ENCODE peak calls at places on chromosomes 11 and 22, in six cellular contexts. L, F, V, E, C and H are unnamed samples.

GRCh38 chr11:126443120-126443519 is 87.6 kb downstream of the ST3GAL4 start:
- DNase-seq in E (no peak), L (no peak), V (no peak), F (no peak), C (no peak), H (no peak)

GRCh38 chr11:87437844-87438223 is 400.1 kb downstream of the TMEM135 start:
- DNase-seq in V (no peak), C (no peak), E (no peak), F (no peak), L (peak; percentile 84), H (peak; percentile 60)

GRCh38 chr11:316031-316701 is 2.3 kb downstream of the IFITM1 start:
- DNase-seq in V (no peak), E (no peak), C (peak; percentile 40), L (no peak), F (peak; percentile 36), H (no peak)

GRCh38 chr11:95322546-95322945 is 91.5 kb upstream of the SESN3 start:
- DNase-seq in E (no peak), F (no peak), L (peak; percentile 25), C (no peak), V (no peak), H (no peak)

GRCh38 chr11:30697032-30697431 is 110.9 kb upstream of the MPPED2 start:
- DNase-seq in E (no peak), L (no peak), C (no peak), V (no peak), F (no peak), H (no peak)

GRCh38 chr11:58958500-58958899 is 19.2 kb downstream of the GLYATL1 start:
- DNase-seq in L (no peak), E (peak; percentile 1), V (no peak), F (peak; percentile 42), C (no peak), H (peak; percentile 63)

GRCh38 chr11:65571940-65572339 is 398 bp upstream of the FAM89B start:
- DNase-seq in C (peak; percentile 73), E (no peak), F (peak; percentile 82), L (peak; percentile 44), V (no peak), H (peak; percentile 91)

GRCh38 chr11:45538363-45538762 is 127.1 kb downstream of the CHST1 start:
- DNase-seq in L (no peak), C (no peak), E (no peak), F (no peak), V (no peak), H (no peak)

GRCh38 chr11:126522606-126523005 is 167.1 kb downstream of the ST3GAL4 start:
- DNase-seq in C (no peak), E (no peak), L (no peak), V (no peak), F (no peak), H (no peak)

GRCh38 chr11:2744166-2744565 is 44.4 kb upstream of the KCNQ1OT1 start:
- DNase-seq in L (no peak), E (no peak), F (no peak), V (no peak), C (no peak), H (no peak)

GRCh38 chr22:45472426-45472825 is 30.3 kb upstream of the FBLN1 start:
- DNase-seq in C (no peak), L (no peak), F (no peak), E (no peak), V (no peak), H (no peak)

GRCh38 chr11:11580012-11580411 is 41.8 kb downstream of the GALNT18 start:
- DNase-seq in F (peak; percentile 5), L (no peak), V (no peak), C (no peak), E (no peak), H (no peak)

GRCh38 chr11:13152264-13152663 is 125.3 kb upstream of the BMAL1 start:
- DNase-seq in V (no peak), C (no peak), F (no peak), L (no peak), E (no peak), H (no peak)

GRCh38 chr11:99671808-99672409 is 651.2 kb downstream of the CNTN5 start:
- DNase-seq in V (no peak), E (no peak), L (no peak), C (no peak), F (no peak), H (no peak)

GRCh38 chr11:2451916-2452694 is 7.3 kb downstream of the KCNQ1 start:
- DNase-seq in E (no peak), V (no peak), L (no peak), F (no peak), C (no peak), H (no peak)

GRCh38 chr22:45863981-45864751 is 112.8 kb downstream of the WNT7B start:
- DNase-seq in F (peak; percentile 74), V (peak; percentile 72), C (peak; percentile 77), L (peak; percentile 63), E (no peak), H (peak; percentile 82)

GRCh38 chr11:29985248-29985647 is 31.6 kb downstream of the KCNA4 start:
- DNase-seq in F (no peak), V (no peak), E (no peak), L (no peak), C (no peak), H (no peak)

GRCh38 chr11:116257092-116257491 is 515.7 kb downstream of the BUD13 start:
- DNase-seq in C (no peak), E (no peak), V (no peak), L (no peak), F (no peak), H (peak; percentile 46)

GRCh38 chr11:74057251-74058151 is 48.6 kb upstream of the UCP3 start:
- DNase-seq in L (peak; percentile 88), V (no peak), C (peak; percentile 91), F (no peak), E (no peak), H (peak; percentile 17)

GRCh38 chr11:108663154-108663877 is 1.6 kb upstream of the DDX10 start:
- DNase-seq in L (no peak), E (no peak), C (no peak), V (no peak), F (no peak), H (no peak)

GRCh38 chr11:70117567-70118194 is 39.6 kb downstream of the ANO1 start:
- DNase-seq in V (no peak), E (no peak), L (no peak), F (no peak), C (no peak), H (no peak)

GRCh38 chr22:37521236-37521739 is 2.1 kb upstream of the CARD10 start:
- DNase-seq in V (no peak), E (no peak), L (no peak), F (no peak), C (no peak), H (no peak)

GRCh38 chr11:71443736-71444410 is 4.3 kb downstream of the DHCR7 start:
- DNase-seq in C (no peak), V (no peak), L (no peak), F (no peak), E (no peak), H (no peak)

GRCh38 chr11:134048028-134048427 is 20.8 kb upstream of the JAM3 start:
- DNase-seq in V (no peak), F (no peak), C (no peak), L (no peak), E (no peak), H (no peak)

GRCh38 chr11:123690490-123690889 is 36.1 kb upstream of the SCN3B start:
- DNase-seq in F (no peak), V (no peak), E (no peak), L (peak; percentile 63), C (no peak), H (peak; percentile 12)

GRCh38 chr11:82929121-82929520 is 27.6 kb downstream of the DDIAS start:
- DNase-seq in V (no peak), L (no peak), F (no peak), C (no peak), E (no peak), H (no peak)

GRCh38 chr11:79436911-79437273 is 3.9 kb downstream of the TENM4 start:
- DNase-seq in L (no peak), V (peak; percentile 2), F (peak; percentile 35), E (no peak), C (no peak), H (no peak)

GRCh38 chr22:30314918-30315317 is 11.8 kb downstream of the TBC1D10A start:
- DNase-seq in E (no peak), V (no peak), F (no peak), L (peak; percentile 67), C (peak; percentile 68), H (peak; percentile 31)

GRCh38 chr22:19464975-19465374 is 14.0 kb downstream of the UFD1 start:
- DNase-seq in V (no peak), L (no peak), E (no peak), C (no peak), F (no peak), H (no peak)

GRCh38 chr11:62544521-62545436 is 1.8 kb downstream of the AHNAK start:
- DNase-seq in C (peak; percentile 40), F (no peak), E (no peak), V (no peak), L (no peak), H (no peak)

GRCh38 chr11:62540804-62541671 is 5.6 kb downstream of the AHNAK start:
- DNase-seq in L (peak; percentile 4), V (no peak), E (no peak), C (peak; percentile 30), F (no peak), H (no peak)

GRCh38 chr11:62543680-62544444 is 2.7 kb downstream of the AHNAK start:
- DNase-seq in E (no peak), V (no peak), L (no peak), C (peak; percentile 23), F (no peak), H (no peak)

GRCh38 chr11:62542111-62542745 is 4.4 kb downstream of the AHNAK start:
- DNase-seq in V (no peak), E (no peak), L (peak; percentile 23), F (no peak), C (no peak), H (no peak)

GRCh38 chr11:62542750-62543567 is 3.6 kb downstream of the AHNAK start:
- DNase-seq in F (peak; percentile 86), C (peak; percentile 77), L (peak; percentile 70), V (peak; percentile 76), E (no peak), H (peak; percentile 88)
- H2BK120ac ChIP-seq in F (no peak overlapping the region), C (no peak overlapping the region), L (peak overlapping the region; percentile 57), V (peak overlapping the region; percentile 2), E (no peak overlapping the region), H (no peak overlapping the region)

GRCh38 chr22:23754980-23755636 is 883 bp upstream of the VPREB3 start:
- DNase-seq in C (no peak), V (no peak), F (no peak), E (no peak), L (no peak), H (no peak)
- H3K4me1 ChIP-seq in C (peaks cover 6% of the 10 kb centered on the region), V (no peaks in the 10 kb centered on the region), F (no peaks in the 10 kb centered on the region), E (peaks cover 6% of the 10 kb centered on the region), L (no peaks in the 10 kb centered on the region), H (no peaks in the 10 kb centered on the region)

GRCh38 chr22:36352775-36353507 is 34.8 kb downstream of the MYH9 start:
- DNase-seq in L (peak; percentile 95), F (no peak), C (no peak), E (no peak), V (no peak), H (no peak)
- H2BK120ac ChIP-seq in L (peak overlapping the region; percentile 56), F (no peak overlapping the region), C (no peak overlapping the region), E (no peak overlapping the region), V (no peak overlapping the region), H (no peak overlapping the region)

DNA sequence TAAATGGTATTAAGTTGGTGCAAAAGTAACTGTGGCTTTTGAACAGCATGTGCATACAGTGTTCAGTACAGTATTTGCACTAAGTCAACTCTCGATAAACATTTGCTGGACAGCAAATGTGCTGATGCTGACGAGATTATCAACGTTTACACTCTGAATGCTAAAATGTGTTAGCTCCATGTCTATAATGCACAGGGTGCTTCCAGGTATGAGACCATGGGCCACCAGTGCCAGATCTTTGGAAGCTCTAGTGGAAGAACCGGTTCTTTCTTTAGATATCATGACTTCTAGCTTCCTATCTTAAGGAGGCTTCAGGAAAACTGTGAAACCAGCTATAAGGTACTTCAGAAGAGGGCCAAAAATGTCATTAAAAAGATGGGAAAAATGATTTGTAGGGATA is 17.2 kb downstream of the SNX19 start:
- DNase-seq in E (no peak), C (no peak), F (no peak), L (no peak), V (no peak), H (no peak)
- H3K4me1 ChIP-seq in E (no peaks in the 10 kb centered on the region), C (peaks cover 2% of the 10 kb centered on the region), F (no peaks in the 10 kb centered on the region), L (peaks cover 16% of the 10 kb centered on the region), V (peaks cover 3% of the 10 kb centered on the region), H (peaks cover 2% of the 10 kb centered on the region)